ENCODE peak calls at places on chromosome 11, in seven cellular contexts. D, I, G, L, Y, Z and S are unnamed samples.

GRCh38 chr11:61183645-61184044 is 19.7 kb upstream of the PGA3 start:
- DNase-seq in D (no peak), I (no peak), G (no peak), L (no peak), Y (no peak), Z (no peak), S (no peak)

GRCh38 chr11:12201016-12201985 is 90.9 kb downstream of the MICAL2 start:
- DNase-seq in D (peak), I (peak), G (no peak), L (no peak), Y (peak), Z (no peak), S (peak)

GRCh38 chr11:114237321-114238280 is 58.6 kb upstream of the NNMT start:
- DNase-seq in D (no peak), I (no peak), G (no peak), L (no peak), Y (no peak), Z (no peak), S (no peak)

GRCh38 chr11:3840289-3840869 is 380 bp downstream of the RHOG start:
- DNase-seq in D (peak), I (peak), G (peak), L (no peak), Y (peak), Z (peak), S (no peak)

GRCh38 chr11:124961972-124962609 is 8.1 kb downstream of the CCDC15 start:
- DNase-seq in D (no peak), I (no peak), G (peak), L (no peak), Y (peak), Z (peak), S (peak)

GRCh38 chr11:114304065-114304464 is 7.9 kb downstream of the NNMT start:
- DNase-seq in D (no peak), I (no peak), G (no peak), L (no peak), Y (no peak), Z (no peak), S (no peak)

GRCh38 chr11:134516529-134516928 is 104.5 kb upstream of the B3GAT1 start:
- DNase-seq in D (no peak), I (no peak), G (no peak), L (no peak), Y (no peak), Z (peak), S (no peak)

GRCh38 chr11:64893194-64894069 is 15.0 kb upstream of the EHD1 start:
- DNase-seq in D (peak), I (no peak), G (no peak), L (no peak), Y (no peak), Z (no peak), S (no peak)

GRCh38 chr11:38971141-38971540 is 2373.1 kb upstream of the RAG2 start:
- DNase-seq in D (no peak), I (no peak), G (no peak), L (no peak), Y (no peak), Z (no peak), S (no peak)

GRCh38 chr11:64233913-64234839 is at the start of gene VEGFB:
- DNase-seq in D (peak), I (no peak), G (peak), L (peak), Y (peak), Z (peak), S (no peak)

GRCh38 chr11:69636512-69636866 is 4.5 kb upstream of the CCND1 start:
- DNase-seq in D (peak), I (no peak), G (no peak), L (peak), Y (peak), Z (peak), S (peak)

GRCh38 chr11:74226907-74227306 is 55.8 kb downstream of the PPME1 start:
- DNase-seq in D (no peak), I (no peak), G (no peak), L (no peak), Y (no peak), Z (peak), S (no peak)

GRCh38 chr11:17846852-17847453 is 112.4 kb downstream of the KCNC1 start:
- DNase-seq in D (peak), I (no peak), G (no peak), L (no peak), Y (peak), Z (peak), S (no peak)

GRCh38 chr11:14783788-14784187 is 108.2 kb downstream of the CYP2R1 start:
- DNase-seq in D (no peak), I (no peak), G (no peak), L (no peak), Y (no peak), Z (no peak), S (no peak)

GRCh38 chr11:92867913-92868619 is 101.4 kb upstream of the MTNR1B start:
- DNase-seq in D (no peak), I (no peak), G (no peak), L (no peak), Y (no peak), Z (no peak), S (no peak)

GRCh38 chr11:92048415-92048814 is 176.2 kb upstream of the FAT3 start:
- DNase-seq in D (peak), I (no peak), G (no peak), L (no peak), Y (no peak), Z (no peak), S (no peak)

GRCh38 chr11:45859661-45860140 is 12.4 kb downstream of the CRY2 start:
- DNase-seq in D (peak), I (peak), G (no peak), L (no peak), Y (peak), Z (peak), S (peak)

GRCh38 chr11:122778148-122778547 is 60.2 kb upstream of the CRTAM start:
- DNase-seq in D (no peak), I (no peak), G (no peak), L (no peak), Y (peak), Z (no peak), S (no peak)

GRCh38 chr11:86182976-86183584 is 61.5 kb upstream of the EED start:
- DNase-seq in D (no peak), I (no peak), G (no peak), L (no peak), Y (no peak), Z (no peak), S (no peak)

GRCh38 chr11:19428206-19429001 is 187.7 kb upstream of the E2F8 start:
- DNase-seq in D (no peak), I (no peak), G (no peak), L (no peak), Y (no peak), Z (peak), S (no peak)

GRCh38 chr11:124602193-124602592 is 9.0 kb upstream of the PANX3 start:
- DNase-seq in D (no peak), I (no peak), G (no peak), L (no peak), Y (peak), Z (no peak), S (peak)

GRCh38 chr11:104152941-104153340 is 11.0 kb downstream of the PDGFD start:
- DNase-seq in D (no peak), I (no peak), G (no peak), L (peak), Y (no peak), Z (no peak), S (no peak)

GRCh38 chr11:64040684-64041267 is 5.0 kb downstream of the FLRT1 start:
- DNase-seq in D (no peak), I (no peak), G (no peak), L (no peak), Y (no peak), Z (peak), S (no peak)

GRCh38 chr11:126329644-126330200 is 25.8 kb upstream of the ST3GAL4 start:
- DNase-seq in D (no peak), I (no peak), G (no peak), L (no peak), Y (peak), Z (no peak), S (peak)

GRCh38 chr11:65043881-65044501 is 3.0 kb downstream of the SAC3D1 start:
- DNase-seq in D (peak), I (no peak), G (no peak), L (no peak), Y (peak), Z (no peak), S (peak)

GRCh38 chr11:68843052-68843561 is 1.4 kb upstream of the CPT1A start:
- DNase-seq in D (no peak), I (no peak), G (peak), L (no peak), Y (peak), Z (peak), S (peak)

GRCh38 chr11:15519124-15519791 is 404.5 kb downstream of the INSC start:
- DNase-seq in D (no peak), I (no peak), G (no peak), L (no peak), Y (no peak), Z (no peak), S (no peak)

GRCh38 chr11:1229471-1230120 is 6.7 kb downstream of the MUC5B start:
- DNase-seq in D (peak), I (no peak), G (no peak), L (no peak), Y (no peak), Z (no peak), S (no peak)

GRCh38 chr11:8956860-8957259 is 7.4 kb downstream of the TMEM9B start:
- DNase-seq in D (no peak), I (no peak), G (no peak), L (no peak), Y (no peak), Z (no peak), S (no peak)

GRCh38 chr11:93740802-93741093 is 547 bp downstream of the TAF1D start:
- DNase-seq in D (peak), I (no peak), G (peak), L (peak), Y (peak), Z (peak), S (peak)

GRCh38 chr11:114077482-114078305 is 18.2 kb downstream of the ZBTB16 start:
- DNase-seq in D (no peak), I (no peak), G (peak), L (no peak), Y (no peak), Z (no peak), S (no peak)

GRCh38 chr11:60852639-60853468 is 2.9 kb downstream of the PTGDR2 start:
- DNase-seq in D (no peak), I (no peak), G (no peak), L (no peak), Y (no peak), Z (peak), S (no peak)

GRCh38 chr11:8023831-8024555 is 36.9 kb downstream of the EIF3F start:
- DNase-seq in D (no peak), I (no peak), G (no peak), L (no peak), Y (peak), Z (no peak), S (peak)